ENCODE peak calls at places on chromosomes 3 and 15, in six cellular contexts. A, C, L, X, M and G are unnamed samples.

GRCh38 chr3:139020868-139021234 is at the start of gene PRR23B:
- DNase-seq in A (peak; percentile 44), C (no peak), L (no peak), X (no peak), M (no peak), G (no peak)

GRCh38 chr15:93058904-93059427 is 30.0 kb downstream of the RGMA start:
- DNase-seq in A (no peak), C (no peak), L (no peak), X (no peak), M (no peak), G (peak; percentile 62)

GRCh38 chr3:37887824-37888223 is 26.1 kb downstream of the CTDSPL start:
- DNase-seq in A (no peak), C (no peak), L (no peak), X (no peak), M (no peak), G (no peak)

GRCh38 chr3:151875759-151876158 is 2.3 kb downstream of the SUCNR1 start:
- DNase-seq in A (no peak), C (no peak), L (peak; percentile 46), X (no peak), M (no peak), G (no peak)

GRCh38 chr3:31892500-31892899 is 88.6 kb downstream of the OSBPL10 start:
- DNase-seq in A (no peak), C (no peak), L (no peak), X (no peak), M (no peak), G (no peak)

GRCh38 chr15:81235781-81236507 is 39.3 kb downstream of the IL16 start:
- DNase-seq in A (no peak), C (no peak), L (peak; percentile 99), X (no peak), M (no peak), G (no peak)

GRCh38 chr3:32592696-32593353 is 22.2 kb upstream of the DYNC1LI1 start:
- DNase-seq in A (no peak), C (no peak), L (no peak), X (no peak), M (no peak), G (no peak)

GRCh38 chr15:31265871-31266711 is 60.5 kb upstream of the KLF13 start:
- DNase-seq in A (peak; percentile 52), C (no peak), L (no peak), X (peak; percentile 73), M (peak; percentile 59), G (peak; percentile 62)

GRCh38 chr3:32414527-32415202 is 23.0 kb downstream of the CMTM7 start:
- DNase-seq in A (no peak), C (no peak), L (peak; percentile 77), X (peak; percentile 46), M (peak; percentile 39), G (no peak)

GRCh38 chr3:31634485-31634884 is 101.8 kb downstream of the STT3B start:
- DNase-seq in A (peak; percentile 4), C (no peak), L (peak; percentile 70), X (no peak), M (no peak), G (no peak)

GRCh38 chr15:83200162-83200561 is 7.5 kb downstream of the HDGFL3 start:
- DNase-seq in A (no peak), C (no peak), L (peak; percentile 78), X (no peak), M (no peak), G (no peak)

DNA sequence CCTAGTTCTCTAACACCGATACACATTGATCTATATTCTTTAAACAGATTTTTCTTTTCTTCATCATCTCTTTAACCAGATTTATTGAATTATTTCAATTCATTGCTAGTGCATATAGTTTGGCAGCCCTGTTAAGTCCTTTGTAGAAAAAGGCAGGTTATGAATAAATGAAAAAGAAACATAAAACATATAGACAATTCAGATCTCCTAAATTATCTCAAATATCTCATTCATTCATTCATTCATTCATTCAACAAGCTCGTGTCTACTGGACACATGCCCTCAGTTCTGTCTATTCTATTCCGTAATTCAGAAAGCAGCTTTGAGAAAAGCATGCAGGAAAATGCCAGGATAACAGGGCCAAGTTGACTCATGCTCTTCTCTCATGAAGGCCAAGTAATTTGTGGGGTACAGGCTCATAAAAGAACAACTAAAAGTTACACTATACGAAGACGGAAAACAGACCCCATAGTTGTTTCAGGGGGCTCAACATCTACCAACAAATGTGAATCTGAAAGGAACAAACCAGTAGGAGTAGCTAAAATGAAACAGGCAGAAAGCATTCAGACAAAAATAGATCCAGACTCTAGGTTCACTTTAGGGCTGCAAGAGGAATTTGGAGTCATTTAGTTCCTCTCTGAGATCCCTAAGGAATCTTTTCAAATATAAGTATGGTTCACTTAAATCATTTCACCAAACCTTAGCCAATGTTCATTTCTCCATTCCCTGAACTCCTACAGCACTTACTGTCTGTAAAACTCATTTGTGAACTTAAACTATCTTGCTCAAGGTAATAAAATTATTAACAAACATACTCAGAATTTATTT is 7.5 kb downstream of the ZNF148 start:
- DNase-seq in A (no peak), C (no peak), L (peak; percentile 45), X (no peak), M (no peak), G (no peak)
- H3K27ac ChIP-seq in A (no peak overlapping the region), C (no peak overlapping the region), L (no peak overlapping the region), X (no peak overlapping the region), M (no peak overlapping the region), G (no peak overlapping the region)

DNA sequence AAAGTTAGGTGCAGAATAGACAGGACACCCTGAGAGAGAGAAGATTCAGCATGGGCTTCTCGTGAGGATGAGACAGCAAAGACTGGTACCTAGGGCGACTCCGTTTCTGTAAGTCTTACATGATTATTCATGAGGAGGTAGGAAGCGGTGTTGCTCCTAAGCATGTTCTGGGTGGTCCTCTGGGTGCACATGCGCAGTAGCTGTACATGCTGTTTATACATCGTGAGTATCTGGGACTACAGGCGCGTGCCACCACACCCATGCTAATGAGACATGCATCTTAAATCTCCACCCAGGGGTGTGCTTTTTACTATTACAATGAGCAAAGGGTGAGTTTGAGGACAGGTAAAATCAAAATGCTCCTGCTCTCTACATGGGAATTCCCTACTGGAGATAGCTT is 12.3 kb downstream of the ALPK3 start:
- DNase-seq in A (no peak), C (no peak), L (no peak), X (no peak), M (no peak), G (no peak)
- H3K4me1 ChIP-seq in A (peaks cover 27% of the 10 kb centered on the region), C (peaks cover 37% of the 10 kb centered on the region), L (peaks cover 3% of the 10 kb centered on the region), X (peaks cover 6% of the 10 kb centered on the region), M (peaks cover 66% of the 10 kb centered on the region), G (no peaks in the 10 kb centered on the region)

DNA sequence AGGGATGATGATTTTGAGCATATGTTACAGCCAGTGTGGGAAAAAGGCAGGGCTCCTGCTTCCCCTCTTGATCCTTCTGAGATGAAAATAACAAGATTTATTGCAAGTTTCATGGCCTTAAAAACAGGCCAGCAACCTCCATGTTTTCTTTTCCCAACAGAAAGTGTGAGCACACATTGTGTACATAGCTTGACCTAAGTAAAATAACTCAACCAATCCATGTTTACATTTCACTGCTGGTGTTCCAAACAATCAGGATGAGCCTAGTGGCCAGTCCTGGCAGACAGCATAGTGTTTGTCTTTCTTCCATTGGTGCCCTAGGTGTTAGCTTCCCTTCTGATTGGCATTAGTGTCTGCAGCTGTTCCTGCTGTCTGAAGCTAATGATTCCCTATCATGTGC is 847.7 kb downstream of the EPHA3 start:
- DNase-seq in A (no peak), C (no peak), L (no peak), X (no peak), M (no peak), G (no peak)
- TF ChIP-seq CTCF in A (no peak), C (no peak), L (no peak), X (no peak), M (no peak), G (no peak)

GRCh38 chr15:56944485-56944884 is 26.0 kb downstream of the TCF12 start:
- DNase-seq in A (no peak), C (no peak), L (no peak), X (no peak), M (no peak), G (no peak)

GRCh38 chr15:56942118-56942517 is 23.7 kb downstream of the TCF12 start:
- DNase-seq in A (no peak), C (no peak), L (no peak), X (no peak), M (no peak), G (no peak)

GRCh38 chr15:56946150-56946549 is 27.7 kb downstream of the TCF12 start:
- DNase-seq in A (no peak), C (no peak), L (no peak), X (no peak), M (no peak), G (no peak)

GRCh38 chr15:56940388-56940787 is 21.9 kb downstream of the TCF12 start:
- DNase-seq in A (no peak), C (no peak), L (no peak), X (no peak), M (no peak), G (no peak)

DNA sequence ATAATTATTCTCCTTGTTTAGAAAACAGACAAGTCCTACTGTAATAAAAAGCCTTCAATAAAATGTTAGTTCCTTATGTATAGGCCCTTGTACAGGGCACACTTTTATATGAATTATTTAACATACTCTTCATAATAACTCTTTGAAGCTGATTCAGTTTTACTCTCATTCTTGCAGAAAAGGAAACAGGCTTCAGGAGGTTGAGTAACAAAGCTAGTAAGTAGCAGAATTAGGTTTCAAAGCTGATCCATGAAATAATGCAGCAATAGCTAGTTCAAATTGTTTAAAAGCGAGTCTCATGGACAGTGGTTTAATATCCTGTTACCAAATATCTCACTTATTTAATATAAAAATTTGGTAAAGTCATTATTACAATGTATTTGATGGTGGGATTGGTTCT is 25.0 kb downstream of the TCF12 start:
- DNase-seq in A (no peak), C (no peak), L (peak; percentile 69), X (no peak), M (no peak), G (no peak)
- H3K27ac ChIP-seq in A (no peak overlapping the region), C (no peak overlapping the region), L (no peak overlapping the region), X (no peak overlapping the region), M (no peak overlapping the region), G (peak overlapping the region; percentile 1)

GRCh38 chr3:66441692-66442091 is 59.1 kb downstream of the LRIG1 start:
- DNase-seq in A (no peak), C (no peak), L (no peak), X (no peak), M (no peak), G (no peak)
- H3K4me1 ChIP-seq in A (peaks cover 16% of the 10 kb centered on the region), C (peaks cover 19% of the 10 kb centered on the region), L (peaks cover 27% of the 10 kb centered on the region), X (peaks cover 81% of the 10 kb centered on the region), M (peaks cover 92% of the 10 kb centered on the region), G (peaks cover 40% of the 10 kb centered on the region)

DNA sequence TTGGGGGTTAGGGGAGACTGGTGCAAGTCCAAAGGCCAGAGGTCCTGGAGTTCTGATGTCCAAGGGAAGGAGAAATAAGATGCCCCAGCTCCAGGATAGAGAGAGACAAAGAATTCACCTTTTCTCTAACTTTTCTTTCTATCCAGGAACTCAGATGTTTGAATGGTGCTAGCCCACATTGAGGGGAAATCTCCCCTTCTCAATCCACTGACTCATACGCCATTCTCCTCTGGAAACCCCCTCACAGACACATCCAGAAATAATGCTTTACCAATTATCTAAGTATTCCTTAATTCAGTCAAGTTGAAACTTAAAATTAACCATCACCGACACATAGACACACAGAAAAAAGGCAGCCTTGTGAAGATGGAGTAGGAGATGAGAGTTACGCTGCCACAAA is 1085.2 kb downstream of the NSUN3 start:
- DNase-seq in A (no peak), C (no peak), L (no peak), X (no peak), M (no peak), G (no peak)
- TF ChIP-seq CTCF in A (no peak), C (no peak), L (no peak), X (no peak), M (no peak), G (no peak)

DNA sequence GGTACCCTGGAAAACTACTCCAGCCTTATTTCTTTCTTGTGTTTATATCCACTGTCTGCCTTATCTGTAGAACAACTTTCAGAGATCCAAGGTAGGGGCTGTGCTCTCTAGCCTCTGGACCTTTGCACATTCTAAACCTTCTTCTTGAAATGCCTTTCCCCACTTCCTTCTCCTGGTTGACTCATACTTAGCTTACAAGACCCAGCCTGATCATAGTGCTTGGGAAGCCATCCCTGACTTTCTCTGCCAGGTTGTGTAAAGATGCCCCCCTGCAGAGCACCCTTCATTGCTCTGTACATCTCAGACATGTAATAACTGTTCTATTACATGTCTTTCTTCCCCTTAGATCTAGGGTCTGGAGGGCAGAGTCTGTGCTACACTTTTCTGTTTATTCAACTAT is 50.1 kb downstream of the PPM1L start:
- DNase-seq in A (no peak), C (no peak), L (no peak), X (no peak), M (no peak), G (no peak)
- H3K27ac ChIP-seq in A (no peak overlapping the region), C (no peak overlapping the region), L (no peak overlapping the region), X (no peak overlapping the region), M (no peak overlapping the region), G (no peak overlapping the region)